ENCODE peak calls at places on chromosomes 3 and 15, in ten cellular contexts. C is psoas muscle, U is cardiac muscle cell, J is AG04449, P is fibroblast of pulmonary artery, S is left ventricle myocardium inferior, G is osteoblast, H is HCT116, V is ascending aorta, M is adipocyte. Y is an unnamed sample.

GRCh38 chr3:14725015-14725431 is 50.1 kb downstream of the C3orf20 start:
- DNase-seq in G (no peak), V (no peak), U (no peak), C (peak), S (no peak), H (no peak), M (peak), P (peak), J (peak), Y (peak)

GRCh38 chr3:134363381-134363755 is 10.9 kb downstream of the AMOTL2 start:
- DNase-seq in S (no peak), M (no peak), V (no peak), U (peak), P (no peak), J (no peak), C (no peak), G (peak), H (no peak), Y (no peak)

GRCh38 chr3:187945374-187945773 is 200.1 kb upstream of the BCL6 start:
- DNase-seq in U (no peak), M (no peak), G (peak), S (no peak), H (no peak), J (no peak), C (no peak), V (no peak), P (no peak), Y (no peak)

GRCh38 chr3:21920431-21920830 is 169.4 kb upstream of the ZNF385D start:
- DNase-seq in P (peak), V (no peak), C (no peak), M (peak), H (no peak), S (no peak), J (peak), G (peak), U (no peak), Y (no peak)

GRCh38 chr3:195259146-195259563 is 11.8 kb downstream of the XXYLT1 start:
- DNase-seq in U (peak), M (no peak), G (peak), J (no peak), S (no peak), C (no peak), V (no peak), H (no peak), P (no peak), Y (no peak)

GRCh38 chr3:38109580-38110313 is 27.2 kb downstream of the ACAA1 start:
- DNase-seq in G (no peak), S (no peak), J (no peak), H (no peak), M (no peak), P (no peak), U (no peak), V (no peak), C (no peak), Y (no peak)

GRCh38 chr3:161038725-161039124 is 66.4 kb downstream of the B3GALNT1 start:
- DNase-seq in P (peak), V (no peak), J (no peak), C (no peak), S (no peak), G (no peak), M (no peak), U (no peak), H (no peak), Y (no peak)

GRCh38 chr3:58824285-58824684 is 157.7 kb upstream of the FAM3D start:
- DNase-seq in P (peak), H (peak), S (peak), M (peak), C (no peak), V (no peak), J (no peak), G (no peak), U (peak), Y (no peak)

GRCh38 chr3:129248286-129248979 is 973 bp upstream of the COPG1 start:
- DNase-seq in J (no peak), V (no peak), S (no peak), G (no peak), C (no peak), U (no peak), M (no peak), H (no peak), P (no peak), Y (no peak)

GRCh38 chr3:67037615-67038014 is 39.5 kb downstream of the KBTBD8 start:
- DNase-seq in G (no peak), H (no peak), J (no peak), C (no peak), V (no peak), P (peak), U (no peak), M (peak), S (no peak), Y (no peak)

GRCh38 chr15:81012588-81012987 is 11.9 kb downstream of the TLNRD1 start:
- DNase-seq in G (no peak), M (no peak), H (no peak), P (no peak), U (no peak), J (no peak), C (no peak), V (no peak), S (no peak), Y (no peak)

GRCh38 chr3:69110941-69111546 is 11.4 kb downstream of the LMOD3 start:
- DNase-seq in P (no peak), J (no peak), V (no peak), C (no peak), M (no peak), H (no peak), S (no peak), U (no peak), G (no peak), Y (no peak)

GRCh38 chr3:170055209-170055608 is 17.4 kb downstream of the GPR160 start:
- DNase-seq in P (no peak), M (no peak), J (no peak), H (no peak), U (no peak), V (no peak), S (no peak), C (no peak), G (peak), Y (no peak)

GRCh38 chr3:15858547-15859506 is 61.0 kb upstream of the ANKRD28 start:
- DNase-seq in V (no peak), G (no peak), S (peak), P (no peak), H (no peak), J (no peak), C (peak), M (peak), U (peak), Y (peak)

GRCh38 chr3:113966172-113966571 is 18.4 kb downstream of the ZDHHC23 start:
- DNase-seq in S (no peak), P (no peak), U (no peak), J (no peak), C (no peak), M (no peak), H (no peak), G (no peak), V (no peak), Y (no peak)

GRCh38 chr15:89127054-89127702 is 38.9 kb downstream of the ABHD2 start:
- DNase-seq in U (no peak), M (no peak), V (no peak), P (no peak), G (no peak), C (peak), J (no peak), H (no peak), S (no peak), Y (no peak)

GRCh38 chr15:53558384-53558783 is 201.1 kb downstream of the WDR72 start:
- DNase-seq in P (no peak), H (no peak), J (no peak), U (no peak), G (no peak), V (no peak), M (no peak), S (no peak), C (no peak), Y (no peak)

GRCh38 chr3:160675566-160676124 is 1.3 kb upstream of the ARL14 start:
- DNase-seq in U (no peak), M (no peak), V (no peak), C (no peak), G (no peak), J (no peak), S (no peak), P (no peak), H (no peak), Y (no peak)

GRCh38 chr3:157159037-157159761 is 748 bp downstream of the CCNL1 start:
- DNase-seq in U (peak), C (peak), S (peak), V (no peak), M (peak), P (peak), H (no peak), J (no peak), G (peak), Y (peak)

GRCh38 chr3:40623567-40623966 is 98.8 kb downstream of the ZNF621 start:
- DNase-seq in V (no peak), G (no peak), C (no peak), S (no peak), U (no peak), H (no peak), P (peak), J (no peak), M (no peak), Y (no peak)

GRCh38 chr3:135982922-135983581 is 17.5 kb downstream of the PPP2R3A start:
- DNase-seq in P (no peak), U (no peak), G (peak), V (no peak), H (no peak), S (no peak), M (peak), J (no peak), C (no peak), Y (no peak)

GRCh38 chr3:120182613-120183524 is 88.6 kb upstream of the GSK3B start:
- DNase-seq in M (peak), G (peak), V (no peak), S (no peak), J (no peak), C (no peak), P (peak), H (peak), U (no peak), Y (no peak)

GRCh38 chr3:161576733-161577510 is 80.3 kb downstream of the OTOL1 start:
- DNase-seq in H (no peak), U (no peak), P (no peak), J (no peak), S (no peak), M (no peak), V (no peak), C (no peak), G (no peak), Y (no peak)

GRCh38 chr3:123405021-123405420 is 43.9 kb downstream of the ADCY5 start:
- DNase-seq in U (no peak), M (no peak), C (no peak), P (no peak), J (no peak), S (no peak), V (no peak), H (no peak), G (no peak), Y (no peak)

GRCh38 chr3:29642393-29643033 is 361.6 kb downstream of the RBMS3 start:
- DNase-seq in M (peak), U (no peak), G (no peak), V (no peak), S (no peak), P (peak), H (no peak), J (peak), C (peak), Y (peak)

DNA sequence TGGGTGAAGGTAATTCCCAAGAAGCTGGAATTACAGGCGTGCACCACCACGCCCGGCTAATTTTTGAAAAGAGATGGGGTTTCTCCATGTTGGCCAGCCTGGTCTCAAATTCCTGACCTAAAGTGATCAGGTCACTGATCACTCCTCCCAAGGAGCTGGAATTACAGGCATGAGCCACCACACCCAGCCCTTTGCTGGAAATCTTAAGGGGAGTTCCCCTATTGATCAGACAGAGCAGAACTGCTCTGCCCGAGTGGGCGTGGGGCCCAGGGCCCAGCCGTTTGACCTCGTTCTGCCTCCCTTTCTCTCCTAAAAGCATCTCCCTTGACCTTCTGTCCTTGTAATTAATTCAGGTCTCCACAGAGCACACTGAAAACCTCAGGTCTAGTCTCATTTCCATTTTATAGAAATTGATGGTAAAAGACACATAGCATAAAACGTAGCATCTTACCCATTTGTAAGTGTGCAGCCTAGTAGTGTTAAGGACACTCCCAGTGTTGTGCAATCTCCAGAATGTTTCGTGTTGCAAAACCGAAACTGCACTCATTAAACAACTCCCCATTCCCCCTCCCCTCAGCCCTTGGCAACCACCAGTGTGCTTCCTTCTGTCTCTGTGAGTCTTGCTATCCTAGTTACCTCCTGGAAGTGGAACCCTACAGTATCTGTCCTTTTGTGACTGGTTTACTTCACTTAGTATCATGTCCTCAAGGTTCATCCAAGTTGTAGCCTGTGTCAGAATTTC is 89.3 kb downstream of the SLCO3A1 start:
- DNase-seq in J (peak), S (peak), U (no peak), H (peak), C (peak), V (peak), M (peak), G (no peak), P (peak), Y (peak)
- H3K4me3 ChIP-seq in J (no peak), S (peak), U (no peak), H (no peak), C (peak), V (peak), M (peak), G (peak), P (peak), Y (peak)

GRCh38 chr15:35329521-35329921 is 216.4 kb downstream of the DPH6 start:
- DNase-seq in H (no peak), G (no peak), P (peak), U (no peak), M (no peak), C (no peak), S (no peak), V (no peak), J (no peak), Y (no peak)
- H3K4me3 ChIP-seq in H (no peak), G (no peak), P (no peak), U (no peak), M (no peak), C (no peak), S (no peak), V (no peak), J (no peak), Y (no peak)

DNA sequence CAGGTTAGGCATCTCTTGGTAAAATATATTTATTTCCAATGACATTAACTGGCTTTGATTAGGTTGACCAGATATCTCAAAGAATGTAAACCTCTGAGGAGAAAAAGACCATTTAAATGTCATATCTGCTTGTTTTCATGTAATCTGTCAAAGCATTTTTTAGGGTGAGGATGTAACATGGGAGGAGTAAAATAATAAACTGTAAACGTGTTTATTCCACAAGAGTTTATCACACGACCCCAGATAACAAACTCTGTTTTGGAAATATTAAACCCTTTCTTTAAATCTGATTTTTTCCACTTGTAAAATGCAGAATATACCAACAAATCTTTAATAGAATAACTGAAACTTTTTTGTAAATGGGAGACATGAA is 1.6 kb downstream of the TM4SF1 start:
- DNase-seq in H (no peak), G (no peak), M (no peak), J (no peak), P (no peak), V (no peak), U (no peak), S (no peak), C (no peak), Y (no peak)
- H3K4me3 ChIP-seq in H (no peak), G (peak), M (peak), J (no peak), P (peak), V (peak), U (no peak), S (peak), C (peak), Y (no peak)

GRCh38 chr15:60507596-60508424 is 28.9 kb upstream of the ICE2 start:
- DNase-seq in V (no peak), S (no peak), U (peak), M (peak), H (peak), J (peak), G (peak), C (no peak), P (peak), Y (no peak)
- H3K4me3 ChIP-seq in V (no peak), S (no peak), U (no peak), M (no peak), H (no peak), J (no peak), G (peak), C (no peak), P (no peak), Y (no peak)